ENCODE peak calls at places on chromosomes 1 and 21, in ten cellular contexts. Z is fibroblast of the aortic adventitia; R is left colon; A is fibroblast of lung; Y is T1000; H is breast epithelium; E is NCI-H748 treated with DMSO at 0.1 percent for 48 hours; Q is C1 segment of cervical spinal cord; D is NT2/D1; B is naive thymus-derived CD4-positive, alpha-beta T cell. X is an unnamed sample.
A peak's percentile ranks its signal among the peaks of the same experiment; 100 is the strongest.

GRCh38 chr1:59541161-59541560 is 244.3 kb downstream of the FGGY start:
- DNase-seq in Z (no peak), R (no peak), A (no peak), Y (no peak), H (no peak), E (no peak), Q (no peak), D (no peak), B (no peak), X (no peak)

GRCh38 chr1:44293761-44294315 is 61.2 kb downstream of the ERI3 start:
- DNase-seq in Z (no peak), R (peak; percentile 61), A (no peak), Y (no peak), H (no peak), E (no peak), Q (no peak), D (no peak), B (no peak), X (peak; percentile 34)

GRCh38 chr1:76901158-76901767 is 34.0 kb downstream of the ST6GALNAC5 start:
- DNase-seq in Z (peak; percentile 60), R (peak; percentile 7), A (peak; percentile 60), Y (peak; percentile 49), H (no peak), E (peak; percentile 71), Q (no peak), D (peak; percentile 77), B (peak; percentile 34), X (peak; percentile 17)

GRCh38 chr1:105100102-105100501 is 1350.4 kb downstream of the AMY1C start:
- DNase-seq in Z (no peak), R (no peak), A (no peak), Y (no peak), H (no peak), E (peak; percentile 94), Q (no peak), D (no peak), B (no peak), X (peak; percentile 91)

GRCh38 chr21:45236481-45236880 is 51.2 kb downstream of the POFUT2 start:
- DNase-seq in Z (no peak), R (no peak), A (no peak), Y (no peak), H (no peak), E (no peak), Q (no peak), D (no peak), B (no peak), X (no peak)

GRCh38 chr1:160961419-160961818 is 6.8 kb upstream of the ITLN2 start:
- DNase-seq in Z (no peak), R (no peak), A (no peak), Y (no peak), H (no peak), E (no peak), Q (no peak), D (no peak), B (no peak), X (no peak)

GRCh38 chr1:64624446-64624766 is 120.5 kb upstream of the RAVER2 start:
- DNase-seq in Z (peak; percentile 48), R (no peak), A (peak; percentile 57), Y (no peak), H (no peak), E (peak; percentile 29), Q (no peak), D (no peak), B (no peak), X (no peak)

GRCh38 chr1:8031176-8031785 is 5.2 kb upstream of the ERRFI1 start:
- DNase-seq in Z (peak; percentile 86), R (no peak), A (peak; percentile 85), Y (no peak), H (no peak), E (peak; percentile 6), Q (no peak), D (no peak), B (peak; percentile 48), X (peak; percentile 25)

GRCh38 chr1:58089898-58090535 is 456.5 kb downstream of the OMA1 start:
- DNase-seq in Z (no peak), R (no peak), A (no peak), Y (no peak), H (no peak), E (no peak), Q (no peak), D (no peak), B (peak; percentile 7), X (no peak)

GRCh38 chr1:244022859-244023258 is 28.2 kb upstream of the ZBTB18 start:
- DNase-seq in Z (no peak), R (no peak), A (no peak), Y (no peak), H (no peak), E (no peak), Q (no peak), D (no peak), B (no peak), X (no peak)

GRCh38 chr1:155472491-155472890 is 90.1 kb downstream of the ASH1L start:
- DNase-seq in Z (peak; percentile 51), R (no peak), A (no peak), Y (no peak), H (no peak), E (no peak), Q (no peak), D (no peak), B (no peak), X (no peak)

GRCh38 chr1:75720820-75721219 is 3.7 kb upstream of the ACADM start:
- DNase-seq in Z (no peak), R (no peak), A (no peak), Y (no peak), H (no peak), E (no peak), Q (no peak), D (no peak), B (peak; percentile 14), X (no peak)

GRCh38 chr1:175935166-175935565 is 191.8 kb upstream of the TNR start:
- DNase-seq in Z (no peak), R (no peak), A (no peak), Y (no peak), H (no peak), E (no peak), Q (no peak), D (no peak), B (no peak), X (no peak)

GRCh38 chr1:203536575-203536974 is 42.6 kb downstream of the OPTC start:
- DNase-seq in Z (peak; percentile 64), R (no peak), A (no peak), Y (no peak), H (no peak), E (no peak), Q (no peak), D (no peak), B (no peak), X (no peak)

GRCh38 chr1:243452092-243452491 is 196.3 kb downstream of the SDCCAG8 start:
- DNase-seq in Z (no peak), R (no peak), A (no peak), Y (no peak), H (no peak), E (no peak), Q (no peak), D (no peak), B (no peak), X (no peak)

GRCh38 chr1:66585002-66585401 is 51.0 kb downstream of the SGIP1 start:
- DNase-seq in Z (no peak), R (no peak), A (no peak), Y (no peak), H (no peak), E (no peak), Q (no peak), D (no peak), B (no peak), X (no peak)

GRCh38 chr1:48077860-48078259 is 80.7 kb upstream of the TRABD2B start:
- DNase-seq in Z (peak; percentile 53), R (peak; percentile 22), A (no peak), Y (no peak), H (no peak), E (no peak), Q (no peak), D (no peak), B (no peak), X (no peak)

GRCh38 chr1:226549937-226550670 is 1.5 kb downstream of the STUM start:
- DNase-seq in Z (no peak), R (peak; percentile 65), A (peak; percentile 17), Y (no peak), H (no peak), E (no peak), Q (peak; percentile 31), D (no peak), B (peak; percentile 35), X (no peak)

GRCh38 chr1:43986712-43987111 is 4.7 kb upstream of the CCDC24 start:
- DNase-seq in Z (no peak), R (peak; percentile 65), A (no peak), Y (no peak), H (no peak), E (no peak), Q (no peak), D (no peak), B (no peak), X (no peak)

GRCh38 chr1:183365676-183366075 is 52.5 kb downstream of the NMNAT2 start:
- DNase-seq in Z (peak; percentile 12), R (no peak), A (no peak), Y (no peak), H (no peak), E (no peak), Q (no peak), D (no peak), B (no peak), X (no peak)

GRCh38 chr21:30707409-30707808 is 11.2 kb downstream of the KRTAP21-3 start:
- DNase-seq in Z (no peak), R (no peak), A (no peak), Y (no peak), H (no peak), E (no peak), Q (no peak), D (no peak), B (no peak), X (no peak)

GRCh38 chr1:217590598-217590997 is 40.3 kb downstream of the GPATCH2 start:
- DNase-seq in Z (no peak), R (no peak), A (no peak), Y (no peak), H (no peak), E (no peak), Q (no peak), D (no peak), B (no peak), X (no peak)

GRCh38 chr1:84985365-84985764 is 11.5 kb downstream of the MCOLN2 start:
- DNase-seq in Z (no peak), R (no peak), A (no peak), Y (no peak), H (no peak), E (no peak), Q (no peak), D (no peak), B (no peak), X (no peak)